ENCODE peak calls at places on chromosomes 5 and 9, in four cellular contexts. U is HepG2, D is pancreas, T is aorta. J is an unnamed sample.

GRCh38 chr9:136659861-136660784 is 2.6 kb upstream of the EGFL7 start:
- DNase-seq in U (no peak), D (no peak), T (no peak), J (no peak)

GRCh38 chr9:95506438-95506691 is 10.4 kb downstream of the PTCH1 start:
- DNase-seq in U (peak; percentile 25), D (peak; percentile 28), T (peak; percentile 53), J (no peak)

GRCh38 chr5:68502531-68502930 is 287.0 kb downstream of the PIK3R1 start:
- DNase-seq in U (no peak), D (no peak), T (no peak), J (no peak)

GRCh38 chr9:69594180-69594579 is 78.0 kb downstream of the APBA1 start:
- DNase-seq in U (no peak), D (peak; percentile 27), T (no peak), J (no peak)

GRCh38 chr9:11933926-11934325 is 759.3 kb upstream of the TYRP1 start:
- DNase-seq in U (no peak), D (no peak), T (no peak), J (no peak)

GRCh38 chr5:1228121-1228520 is 2.9 kb downstream of the SLC6A18 start:
- DNase-seq in U (no peak), D (no peak), T (no peak), J (no peak)

GRCh38 chr5:76724871-76725270 is 8.9 kb downstream of the F2R start:
- DNase-seq in U (peak; percentile 46), D (no peak), T (no peak), J (no peak)

GRCh38 chr5:9853309-9853708 is 223.2 kb upstream of the TAS2R1 start:
- DNase-seq in U (no peak), D (no peak), T (no peak), J (no peak)

GRCh38 chr9:118533101-118533500 is 828.9 kb downstream of the TLR4 start:
- DNase-seq in U (no peak), D (no peak), T (no peak), J (no peak)

GRCh38 chr5:166907314-166907713 is 1384.1 kb upstream of the WWC1 start:
- DNase-seq in U (no peak), D (no peak), T (no peak), J (no peak)

GRCh38 chr9:114786251-114786650 is 19.6 kb downstream of the TNFSF15 start:
- DNase-seq in U (no peak), D (no peak), T (no peak), J (no peak)

GRCh38 chr5:99945706-99946442 is 589.3 kb upstream of the FAM174A start:
- DNase-seq in U (no peak), D (no peak), T (no peak), J (no peak)

GRCh38 chr5:83718195-83718825 is 2.3 kb downstream of the HAPLN1 start:
- DNase-seq in U (peak; percentile 70), D (peak; percentile 30), T (no peak), J (no peak)

GRCh38 chr5:155050384-155051019 is 36.9 kb downstream of the KIF4B start:
- DNase-seq in U (no peak), D (no peak), T (no peak), J (no peak)

GRCh38 chr9:75531588-75531987 is 358.9 kb upstream of the PCSK5 start:
- DNase-seq in U (no peak), D (no peak), T (peak; percentile 65), J (no peak)

GRCh38 chr5:6827815-6828214 is 114.6 kb downstream of the TENT4A start:
- DNase-seq in U (no peak), D (no peak), T (no peak), J (no peak)

GRCh38 chr5:132220476-132220875 is 7.2 kb downstream of the P4HA2 start:
- DNase-seq in U (no peak), D (no peak), T (no peak), J (no peak)

GRCh38 chr9:79026311-79026710 is 545.5 kb upstream of the TLE4 start:
- DNase-seq in U (no peak), D (no peak), T (no peak), J (no peak)

GRCh38 chr5:173969167-173970049 is 19.6 kb upstream of the C5orf47 start:
- DNase-seq in U (peak; percentile 97), D (no peak), T (no peak), J (peak; percentile 49)

GRCh38 chr9:131735238-131736181 is 4.4 kb downstream of the RAPGEF1 start:
- DNase-seq in U (peak; percentile 94), D (no peak), T (no peak), J (no peak)

GRCh38 chr5:7856855-7857254 is 5.9 kb upstream of the CFAP90 start:
- DNase-seq in U (peak; percentile 38), D (peak; percentile 31), T (no peak), J (no peak)

GRCh38 chr9:691825-692363 is 149.6 kb upstream of the DMRT1 start:
- DNase-seq in U (no peak), D (no peak), T (no peak), J (no peak)

GRCh38 chr9:13860019-13860418 is 453.9 kb downstream of the NFIB start:
- DNase-seq in U (no peak), D (no peak), T (no peak), J (no peak)

GRCh38 chr9:116271991-116272390 is 118.4 kb downstream of the PAPPA start:
- DNase-seq in U (no peak), D (no peak), T (no peak), J (no peak)

GRCh38 chr9:1231998-1232919 is 182.1 kb downstream of the DMRT2 start:
- DNase-seq in U (peak; percentile 84), D (peak; percentile 82), T (peak; percentile 64), J (peak; percentile 67)

GRCh38 chr5:80234311-80234948 is 21.4 kb downstream of the SERINC5 start:
- DNase-seq in U (no peak), D (no peak), T (no peak), J (no peak)

GRCh38 chr5:157744055-157745011 is 821 bp downstream of the LSM11 start:
- DNase-seq in U (no peak), D (no peak), T (peak; percentile 61), J (peak; percentile 64)

GRCh38 chr5:132747693-132748440 is 641 bp downstream of the CCNI2 start:
- DNase-seq in U (no peak), D (no peak), T (no peak), J (peak; percentile 53)

GRCh38 chr5:98963019-98963418 is 34.2 kb upstream of the CHD1 start:
- DNase-seq in U (no peak), D (no peak), T (no peak), J (no peak)

GRCh38 chr5:60479542-60479941 is 220.4 kb downstream of the DEPDC1B start:
- DNase-seq in U (no peak), D (no peak), T (no peak), J (no peak)

GRCh38 chr9:18861599-18862546 is 171.1 kb downstream of the SAXO1 start:
- DNase-seq in U (no peak), D (peak; percentile 17), T (peak; percentile 85), J (no peak)

GRCh38 chr9:68417762-68418161 is 61.4 kb downstream of the PGM5 start:
- DNase-seq in U (no peak), D (no peak), T (no peak), J (no peak)
- H3K27ac ChIP-seq in U (no peak overlapping the region), D (no peak overlapping the region), T (no peak overlapping the region), J (no peak overlapping the region)

GRCh38 chr9:110103257-110103656 is 104.7 kb downstream of the C9orf152 start:
- DNase-seq in U (no peak), D (no peak), T (no peak), J (no peak)
- H3K27ac ChIP-seq in U (no peak overlapping the region), D (no peak overlapping the region), T (peak overlapping the region; percentile 67), J (peak overlapping the region; percentile 22)

GRCh38 chr5:141960018-141960417 is 2.0 kb upstream of the PCDH12 start:
- DNase-seq in U (peak; percentile 17), D (no peak), T (no peak), J (no peak)
- H3K27ac ChIP-seq in U (no peak overlapping the region), D (no peak overlapping the region), T (no peak overlapping the region), J (peak overlapping the region; percentile 75)

DNA sequence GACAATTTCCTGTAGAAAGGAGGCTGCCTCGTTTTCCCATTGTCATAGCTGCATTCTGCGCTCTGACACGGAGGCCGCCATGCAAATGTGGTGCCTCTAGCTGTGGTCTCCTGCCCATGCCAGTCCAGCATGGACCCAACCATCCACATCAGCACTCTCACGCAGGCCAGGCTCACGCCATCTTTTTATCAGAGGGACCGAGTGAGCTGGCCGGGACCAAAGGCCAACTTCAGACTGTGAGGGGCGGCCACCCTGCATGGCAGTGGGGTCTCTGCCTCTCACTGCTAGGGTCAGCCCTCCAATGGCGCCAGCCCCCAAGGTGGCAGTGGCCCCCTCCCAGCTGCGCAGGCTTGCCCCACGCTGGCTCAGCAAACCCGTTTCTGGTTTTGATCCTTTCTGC is 131.9 kb upstream of the LMX1B start:
- DNase-seq in U (no peak), D (no peak), T (peak; percentile 23), J (peak; percentile 28)
- H3K27ac ChIP-seq in U (no peak overlapping the region), D (no peak overlapping the region), T (no peak overlapping the region), J (no peak overlapping the region)